ENCODE peak calls at places on chromosomes 4 and X, in six cellular contexts. O is HCT116, P is GM23248, J is mammary epithelial cell, N is GM12878, X is neural progenitor cell. R is an unnamed sample.
A peak's percentile ranks its signal among the peaks of the same experiment; 100 is the strongest.

GRCh38 chr4:140739971-140740370 is 16.2 kb downstream of the TBC1D9 start:
- DNase-seq in O (no peak), P (peak; percentile 12), J (no peak), N (no peak), X (no peak), R (no peak)

GRCh38 chrX:71217298-71217697 is 5.7 kb upstream of the GJB1 start:
- DNase-seq in O (no peak), P (no peak), J (no peak), N (no peak), X (no peak), R (no peak)

GRCh38 chr4:76001760-76002159 is 5.5 kb downstream of the CXCL9 start:
- DNase-seq in O (no peak), P (no peak), J (no peak), N (no peak), X (no peak), R (no peak)

GRCh38 chr4:173014113-173014558 is 154.5 kb upstream of the GALNT7 start:
- DNase-seq in O (no peak), P (peak; percentile 78), J (peak; percentile 68), N (no peak), X (peak; percentile 83), R (peak; percentile 73)

GRCh38 chr4:37453361-37454262 is 209.1 kb downstream of the NWD2 start:
- DNase-seq in O (no peak), P (peak; percentile 58), J (peak; percentile 28), N (no peak), X (peak; percentile 81), R (peak; percentile 32)

GRCh38 chrX:139750390-139750789 is 42.4 kb upstream of the MCF2 start:
- DNase-seq in O (no peak), P (peak; percentile 4), J (no peak), N (no peak), X (no peak), R (peak; percentile 10)

GRCh38 chrX:15146515-15146914 is 123.4 kb downstream of the ASB9 start:
- DNase-seq in O (no peak), P (peak; percentile 17), J (no peak), N (no peak), X (peak; percentile 39), R (no peak)

GRCh38 chr4:8351931-8352367 is 82.4 kb downstream of the HTRA3 start:
- DNase-seq in O (no peak), P (peak; percentile 15), J (no peak), N (no peak), X (no peak), R (peak; percentile 43)

GRCh38 chr4:184335520-184335919 is 117.8 kb upstream of the ENPP6 start:
- DNase-seq in O (no peak), P (peak; percentile 5), J (no peak), N (no peak), X (no peak), R (no peak)

GRCh38 chrX:20654596-20655106 is 387.9 kb upstream of the RPS6KA3 start:
- DNase-seq in O (no peak), P (peak; percentile 30), J (peak; percentile 53), N (no peak), X (no peak), R (no peak)

GRCh38 chrX:109172091-109172602 is 309.7 kb downstream of the GUCY2F start:
- DNase-seq in O (no peak), P (no peak), J (no peak), N (no peak), X (no peak), R (no peak)

GRCh38 chrX:20681691-20682090 is 415.0 kb upstream of the RPS6KA3 start:
- DNase-seq in O (no peak), P (peak; percentile 26), J (no peak), N (no peak), X (no peak), R (no peak)

GRCh38 chrX:46327229-46328081 is 217.8 kb downstream of the ZNF674 start:
- DNase-seq in O (peak; percentile 76), P (peak; percentile 55), J (peak; percentile 83), N (no peak), X (peak; percentile 87), R (peak; percentile 3)

GRCh38 chr4:55491486-55491885 is 55.2 kb downstream of the CLOCK start:
- DNase-seq in O (no peak), P (peak; percentile 50), J (no peak), N (no peak), X (no peak), R (peak; percentile 37)

GRCh38 chr4:94407846-94408245 is 43.9 kb upstream of the PDLIM5 start:
- DNase-seq in O (no peak), P (peak; percentile 8), J (no peak), N (no peak), X (no peak), R (peak; percentile 69)

GRCh38 chrX:39613508-39613921 is 484.2 kb downstream of the BCOR start:
- DNase-seq in O (no peak), P (peak; percentile 9), J (peak; percentile 18), N (no peak), X (peak; percentile 88), R (peak; percentile 16)

GRCh38 chr4:165199722-165200121 is 7.6 kb upstream of the KLHL2 start:
- DNase-seq in O (no peak), P (peak; percentile 41), J (peak; percentile 88), N (no peak), X (no peak), R (no peak)

GRCh38 chr4:94877973-94878372 is 120.2 kb downstream of the BMPR1B start:
- DNase-seq in O (no peak), P (peak; percentile 72), J (no peak), N (no peak), X (no peak), R (peak; percentile 53)

GRCh38 chrX:17860179-17860780 is 818 bp downstream of the RAI2 start:
- DNase-seq in O (no peak), P (peak; percentile 19), J (no peak), N (no peak), X (peak; percentile 39), R (no peak)

GRCh38 chrX:17860811-17861495 is at the start of gene RAI2:
- DNase-seq in O (no peak), P (no peak), J (no peak), N (no peak), X (peak; percentile 77), R (no peak)

GRCh38 chrX:17861496-17862011 is 456 bp upstream of the RAI2 start:
- DNase-seq in O (no peak), P (no peak), J (no peak), N (no peak), X (no peak), R (no peak)

GRCh38 chrX:17854521-17854920 is 6.6 kb downstream of the RAI2 start:
- DNase-seq in O (no peak), P (no peak), J (no peak), N (no peak), X (no peak), R (no peak)

GRCh38 chrX:17859609-17860178 is 1.4 kb downstream of the RAI2 start:
- DNase-seq in O (no peak), P (no peak), J (no peak), N (no peak), X (peak; percentile 16), R (no peak)
- TF ChIP-seq EZH2 in O (no peak), P (no peak), J (no peak), N (no peak), X (peak; percentile 64), R (peak; percentile 49)

DNA sequence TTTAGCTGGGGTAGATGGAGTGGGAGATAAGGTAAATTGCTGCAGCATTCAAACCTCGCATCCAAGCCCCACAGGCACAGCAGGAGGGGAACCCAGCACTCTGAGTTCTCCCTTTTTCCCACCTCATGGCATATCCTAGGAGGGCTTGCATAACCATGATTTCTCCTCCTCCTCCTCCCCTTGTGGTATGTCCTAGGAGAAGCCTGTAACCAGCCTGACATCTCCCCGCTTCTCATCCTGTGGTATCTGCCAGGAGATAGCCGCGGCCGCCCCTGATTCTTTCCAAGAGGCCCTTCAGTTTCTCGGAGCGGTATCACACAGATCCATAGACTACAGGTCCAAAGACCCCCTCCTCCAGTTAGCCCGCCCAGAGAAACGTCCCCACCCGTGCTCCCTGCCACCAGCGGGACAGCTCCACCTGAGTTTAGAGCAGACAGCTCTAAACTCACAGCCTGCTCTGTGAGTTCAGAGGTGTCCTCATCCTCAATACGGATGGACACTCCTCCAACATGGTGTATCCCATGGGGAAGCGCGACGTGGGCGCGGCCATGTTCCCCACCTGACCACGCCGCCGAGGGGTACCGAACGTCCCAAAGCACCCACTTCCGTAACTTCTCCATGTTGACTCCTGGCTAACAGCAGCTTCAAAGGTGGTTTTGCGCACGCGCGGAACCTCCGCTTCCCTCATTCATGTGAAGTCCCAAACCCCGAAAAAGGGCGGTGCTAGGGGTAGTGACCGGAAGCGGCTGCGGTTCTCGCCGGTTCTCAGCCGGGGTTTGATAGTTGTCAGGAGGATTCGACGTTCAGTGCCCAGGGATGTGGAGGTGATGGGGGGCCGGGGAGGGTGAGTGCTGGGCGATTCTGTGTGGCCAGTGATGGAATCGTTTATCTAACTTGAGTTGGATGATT is at the start of gene ZNF81:
- DNase-seq in O (peak; percentile 90), P (peak; percentile 93), J (peak; percentile 94), N (peak; percentile 91), X (peak; percentile 96), R (peak; percentile 94)
- TF ChIP-seq EZH2 in O (no peak), P (no peak), J (no peak), N (no peak), X (no peak), R (no peak)

GRCh38 chr4:794911-795725 is 30.8 kb downstream of the CPLX1 start:
- DNase-seq in O (no peak), P (peak; percentile 19), J (no peak), N (no peak), X (peak; percentile 55), R (no peak)

GRCh38 chr4:797066-797465 is 28.9 kb downstream of the CPLX1 start:
- DNase-seq in O (no peak), P (no peak), J (no peak), N (no peak), X (no peak), R (no peak)

GRCh38 chr4:793941-794621 is 31.8 kb downstream of the CPLX1 start:
- DNase-seq in O (no peak), P (no peak), J (no peak), N (no peak), X (no peak), R (peak; percentile 18)

GRCh38 chr4:795726-796119 is 30.2 kb downstream of the CPLX1 start:
- DNase-seq in O (no peak), P (no peak), J (no peak), N (no peak), X (no peak), R (no peak)

DNA sequence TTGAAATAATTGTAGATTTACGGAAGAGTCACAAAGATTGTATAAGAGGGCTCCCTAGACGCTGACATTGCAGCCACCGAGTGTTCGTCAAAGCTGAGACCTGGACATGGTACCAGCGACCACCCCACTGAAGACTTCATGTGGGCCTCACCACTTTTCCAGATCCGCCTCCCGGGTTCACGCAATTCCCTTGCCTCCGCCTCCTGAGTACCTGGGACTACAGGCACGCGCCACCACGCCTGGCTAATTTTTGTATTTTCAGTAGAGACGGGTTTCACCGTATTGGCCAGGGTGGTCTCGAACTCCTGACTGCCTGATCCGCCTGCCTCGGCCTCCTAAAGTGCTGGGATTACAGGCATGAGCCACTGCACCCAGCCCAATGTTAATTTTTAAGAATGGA is 29.7 kb downstream of the CPLX1 start:
- DNase-seq in O (no peak), P (no peak), J (no peak), N (no peak), X (no peak), R (no peak)
- TF ChIP-seq EZH2 in O (no peak), P (no peak), J (no peak), N (no peak), X (no peak), R (no peak)

DNA sequence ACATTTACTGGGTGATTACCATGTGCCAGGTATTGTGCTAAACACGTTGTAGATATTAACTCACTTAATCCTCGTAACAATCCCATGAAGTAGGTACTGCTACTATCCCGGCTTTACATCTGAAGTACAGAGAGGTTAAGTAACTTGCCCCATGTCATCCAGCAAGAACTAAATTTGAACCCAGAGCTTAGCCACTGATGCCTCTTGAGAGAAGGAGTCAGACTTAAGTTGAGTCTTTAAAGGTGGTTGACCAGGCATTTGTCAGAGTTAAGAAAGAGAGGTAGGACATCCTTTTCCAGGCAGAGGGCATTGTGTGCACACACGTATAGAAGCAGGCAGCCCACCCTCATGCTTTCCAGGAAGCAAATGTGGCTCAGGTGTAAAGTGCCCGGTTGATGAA is 431 bp upstream of the CD38 start:
- DNase-seq in O (no peak), P (no peak), J (no peak), N (no peak), X (no peak), R (no peak)
- TF ChIP-seq EZH2 in O (no peak), P (no peak), J (no peak), N (no peak), X (no peak), R (no peak)